ENCODE peak calls at places on chromosomes 7 and 10, in eight cellular contexts. T is CD8-positive, alpha-beta T cell; C is ascending aorta; P is IMR-90; G is neural crest cell; W is epithelial cell of proximal tubule; V is GM10248; I is heart left ventricle. E is an unnamed sample.

GRCh38 chr10:69014171-69014570 is 25.6 kb downstream of the KIFBP start:
- DNase-seq in W (no peak), T (no peak), P (peak), V (no peak), G (no peak), I (no peak), C (no peak), E (no peak)

GRCh38 chr7:69651101-69651590 is 52.9 kb downstream of the AUTS2 start:
- DNase-seq in V (peak), C (no peak), W (no peak), I (no peak), T (no peak), G (no peak), P (no peak), E (no peak)

GRCh38 chr10:133484818-133485217 is 31.1 kb downstream of the SCART1 start:
- DNase-seq in W (no peak), I (no peak), T (no peak), C (no peak), P (no peak), G (no peak), V (no peak), E (no peak)

GRCh38 chr10:52818019-52818418 is 45.4 kb upstream of the MBL2 start:
- DNase-seq in C (no peak), V (peak), I (no peak), T (no peak), G (no peak), P (peak), W (peak), E (no peak)

GRCh38 chr7:128145191-128145590 is 95.9 kb upstream of the LEP start:
- DNase-seq in V (no peak), W (no peak), T (no peak), P (no peak), G (no peak), C (no peak), I (no peak), E (no peak)

GRCh38 chr10:23886355-23886754 is 322.6 kb upstream of the KIAA1217 start:
- DNase-seq in G (peak), C (no peak), W (no peak), I (no peak), V (no peak), T (no peak), P (no peak), E (no peak)

GRCh38 chr7:2522780-2523433 is 3.3 kb downstream of the LFNG start:
- DNase-seq in P (no peak), G (peak), T (no peak), W (peak), C (no peak), V (no peak), I (no peak), E (no peak)

GRCh38 chr7:38839846-38840245 is 69.1 kb downstream of the VPS41 start:
- DNase-seq in P (peak), W (no peak), V (no peak), C (no peak), T (no peak), I (peak), G (no peak), E (no peak)

GRCh38 chr10:62121197-62121550 is 147.5 kb downstream of the RTKN2 start:
- DNase-seq in T (no peak), V (no peak), I (no peak), W (no peak), C (no peak), G (no peak), P (no peak), E (no peak)

GRCh38 chr10:18610517-18610916 is 40.9 kb downstream of the NSUN6 start:
- DNase-seq in C (no peak), P (peak), W (peak), G (no peak), V (no peak), T (no peak), I (no peak), E (no peak)

GRCh38 chr10:68235111-68235510 is 3.2 kb upstream of the ATOH7 start:
- DNase-seq in W (no peak), P (no peak), G (no peak), T (no peak), I (no peak), C (no peak), V (no peak), E (no peak)

GRCh38 chr7:266851-267840 is 22.8 kb upstream of the FOXL3 start:
- DNase-seq in I (peak), P (no peak), V (no peak), G (peak), T (no peak), W (no peak), C (no peak), E (no peak)

GRCh38 chr10:5948999-5949759 is 28.2 kb downstream of the IL15RA start:
- DNase-seq in T (no peak), V (peak), W (no peak), G (peak), I (peak), C (peak), P (peak), E (no peak)

GRCh38 chr7:159061674-159062212 is 82.9 kb downstream of the VIPR2 start:
- DNase-seq in W (no peak), P (no peak), I (no peak), T (no peak), G (no peak), V (no peak), C (no peak), E (no peak)

GRCh38 chr10:79149662-79150443 is 81.1 kb downstream of the ZMIZ1 start:
- DNase-seq in T (peak), G (no peak), I (peak), W (no peak), P (peak), C (peak), V (peak), E (peak)

GRCh38 chr10:43205681-43206390 is 61.0 kb downstream of the RASGEF1A start:
- DNase-seq in T (no peak), I (peak), C (peak), V (no peak), P (no peak), W (no peak), G (no peak), E (peak)

GRCh38 chr7:88455696-88456095 is 149.0 kb upstream of the STEAP4 start:
- DNase-seq in G (no peak), V (no peak), P (no peak), I (no peak), W (peak), T (no peak), C (no peak), E (no peak)

GRCh38 chr7:152733286-152733934 is 26.1 kb upstream of the ACTR3B start:
- DNase-seq in C (no peak), I (no peak), P (no peak), V (no peak), T (no peak), W (no peak), G (no peak), E (no peak)

GRCh38 chr10:69068549-69068948 is 19.4 kb upstream of the SRGN start:
- DNase-seq in W (no peak), P (no peak), C (no peak), T (no peak), V (no peak), G (no peak), I (no peak), E (no peak)

GRCh38 chr10:70442332-70442988 is 979 bp upstream of the NODAL start:
- DNase-seq in G (no peak), V (no peak), I (no peak), P (no peak), W (no peak), C (no peak), T (no peak), E (no peak)

GRCh38 chr7:118104812-118105441 is 79.0 kb upstream of the LSM8 start:
- DNase-seq in V (no peak), P (peak), G (no peak), W (no peak), I (no peak), C (no peak), T (no peak), E (no peak)

GRCh38 chr7:19621740-19622139 is 87.1 kb downstream of the POLR1F start:
- DNase-seq in I (no peak), P (peak), G (no peak), V (no peak), T (no peak), W (no peak), C (no peak), E (no peak)

GRCh38 chr7:143355450-143356385 is 6.8 kb downstream of the FAM131B start:
- DNase-seq in I (no peak), C (no peak), V (no peak), P (no peak), T (no peak), W (no peak), G (no peak), E (no peak)

GRCh38 chr10:123529146-123529760 is 136.9 kb upstream of the GPR26 start:
- DNase-seq in W (no peak), I (no peak), C (no peak), G (no peak), P (no peak), V (no peak), T (no peak), E (no peak)

GRCh38 chr7:22375359-22376048 is 18.6 kb upstream of the RAPGEF5 start:
- DNase-seq in I (no peak), V (no peak), T (no peak), G (no peak), C (no peak), W (no peak), P (peak), E (no peak)

GRCh38 chr7:36469236-36469635 is 79.6 kb downstream of the ANLN start:
- DNase-seq in V (no peak), W (no peak), I (no peak), G (no peak), T (no peak), C (no peak), P (no peak), E (no peak)

GRCh38 chr10:117568226-117568625 is 25.7 kb downstream of the EMX2 start:
- DNase-seq in W (no peak), T (no peak), P (no peak), I (no peak), C (no peak), V (no peak), G (no peak), E (no peak)

GRCh38 chr7:77940647-77941046 is 142.1 kb downstream of the PHTF2 start:
- DNase-seq in T (no peak), P (peak), C (no peak), I (no peak), G (peak), V (peak), W (no peak), E (no peak)

GRCh38 chr7:106284516-106285050 is at the start of gene NAMPT:
- DNase-seq in G (peak), I (peak), C (peak), P (no peak), T (peak), V (peak), W (no peak), E (peak)

GRCh38 chr7:16347461-16348192 is 73.7 kb downstream of the CRPPA start:
- DNase-seq in V (no peak), G (no peak), C (no peak), P (peak), I (no peak), T (no peak), W (no peak), E (no peak)

GRCh38 chr10:5665380-5666323 is 743 bp downstream of the ASB13 start:
- DNase-seq in G (peak), V (no peak), C (no peak), W (no peak), P (no peak), T (no peak), I (peak), E (no peak)

GRCh38 chr7:17989546-17989945 is 38.1 kb downstream of the PRPS1L1 start:
- DNase-seq in I (no peak), W (no peak), G (no peak), P (peak), T (no peak), V (no peak), C (no peak), E (no peak)

GRCh38 chr7:17990761-17991160 is 36.9 kb downstream of the PRPS1L1 start:
- DNase-seq in P (no peak), G (no peak), I (no peak), V (no peak), W (no peak), C (no peak), T (no peak), E (no peak)

GRCh38 chr7:17988136-17988535 is 39.5 kb downstream of the PRPS1L1 start:
- DNase-seq in C (no peak), I (no peak), G (no peak), V (no peak), P (no peak), W (no peak), T (no peak), E (no peak)

GRCh38 chr7:17986826-17987225 is 40.8 kb downstream of the PRPS1L1 start:
- DNase-seq in C (no peak), I (no peak), V (no peak), T (no peak), P (peak), G (no peak), W (peak), E (no peak)

GRCh38 chr7:17988858-17989257 is 38.8 kb downstream of the PRPS1L1 start:
- DNase-seq in W (no peak), I (no peak), C (no peak), G (no peak), P (no peak), V (no peak), T (no peak), E (no peak)
- TF ChIP-seq CTCF in W (no peak), I (no peak), C (no peak), G (no peak), P (no peak), V (no peak), T (no peak), E (no peak)

GRCh38 chr10:99523251-99523773 is 9.4 kb upstream of the NKX2-3 start:
- DNase-seq in G (no peak), C (no peak), P (no peak), V (no peak), T (no peak), W (no peak), I (no peak), E (no peak)

GRCh38 chr10:99524050-99524666 is 8.6 kb upstream of the NKX2-3 start:
- DNase-seq in T (no peak), G (no peak), P (no peak), W (no peak), V (no peak), I (no peak), C (no peak), E (no peak)

GRCh38 chr10:99521474-99522077 is 11.2 kb upstream of the NKX2-3 start:
- DNase-seq in V (no peak), G (no peak), I (no peak), T (no peak), P (no peak), C (no peak), W (no peak), E (no peak)

GRCh38 chr10:99522078-99522479 is 10.7 kb upstream of the NKX2-3 start:
- DNase-seq in G (no peak), T (no peak), V (no peak), I (no peak), W (no peak), C (no peak), P (no peak), E (no peak)

GRCh38 chr10:99522511-99523250 is 10.1 kb upstream of the NKX2-3 start:
- DNase-seq in W (no peak), P (no peak), T (no peak), C (peak), I (no peak), V (no peak), G (no peak), E (no peak)
- TF ChIP-seq CTCF in W (no peak), P (no peak), T (no peak), C (no peak), I (no peak), V (no peak), G (peak), E (no peak)

DNA sequence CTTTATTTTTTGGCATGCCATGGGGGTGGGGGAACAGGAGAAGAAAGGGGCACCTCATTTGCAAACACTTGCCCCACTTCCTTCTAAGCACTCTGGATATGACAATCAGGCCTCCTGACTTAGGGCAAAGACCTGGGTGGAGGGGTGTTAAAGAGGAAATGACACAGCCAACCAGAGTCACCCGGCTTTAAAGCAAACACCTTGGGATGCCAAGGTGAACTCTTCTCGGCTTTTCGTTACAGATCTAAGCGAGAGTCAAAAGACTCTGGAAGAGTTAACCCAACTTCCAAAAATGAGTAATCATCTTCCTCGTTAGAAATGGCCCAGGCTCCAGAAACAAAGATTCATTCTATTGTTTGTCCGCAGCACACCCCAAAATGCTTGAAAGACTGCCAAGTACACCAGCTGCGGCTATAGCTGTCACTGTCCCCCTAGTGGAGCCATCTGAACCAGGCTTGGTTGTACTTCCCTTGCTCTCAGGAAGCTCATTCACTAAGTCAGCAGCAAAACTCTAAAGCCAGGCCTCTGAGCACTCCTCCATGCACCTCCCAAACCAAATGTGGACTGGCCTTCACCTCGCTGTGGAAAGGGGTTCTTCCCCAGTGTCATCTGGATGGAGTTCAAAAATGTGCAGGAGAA is 24.8 kb downstream of the FAM53B start:
- DNase-seq in G (no peak), W (no peak), I (peak), T (peak), C (peak), V (peak), P (peak), E (no peak)
- TF ChIP-seq CTCF in G (peak), W (peak), I (peak), T (peak), C (no peak), V (peak), P (peak), E (no peak)

DNA sequence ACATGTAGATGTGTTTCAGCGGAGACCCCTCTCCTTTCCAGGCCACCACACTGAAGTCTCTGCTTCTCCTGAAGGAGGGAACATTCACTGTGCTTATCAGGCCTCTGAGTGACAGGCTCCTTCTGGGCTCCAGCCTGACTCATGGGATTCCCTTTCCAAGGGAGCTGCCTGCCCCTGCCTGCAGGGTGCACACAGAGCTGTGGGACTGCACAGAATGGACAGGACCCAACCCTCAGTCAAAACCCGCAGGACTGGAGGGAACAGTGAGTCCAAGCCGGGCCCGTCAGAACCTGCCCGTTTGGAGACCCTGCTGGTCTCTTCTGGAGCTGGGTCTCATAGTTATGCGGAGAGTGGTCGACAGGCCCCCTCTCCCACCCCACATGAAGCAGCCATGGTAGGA is 32.6 kb downstream of the PLAC9 start:
- DNase-seq in V (no peak), T (no peak), C (no peak), P (peak), G (no peak), I (no peak), W (no peak), E (no peak)
- TF ChIP-seq CTCF in V (no peak), T (no peak), C (peak), P (peak), G (no peak), I (peak), W (peak), E (no peak)

GRCh38 chr10:112839928-112840654 is 110.0 kb upstream of the TCF7L2 start:
- DNase-seq in G (no peak), T (no peak), C (no peak), W (no peak), P (no peak), I (no peak), V (no peak), E (no peak)
- TF ChIP-seq CTCF in G (no peak), T (no peak), C (no peak), W (no peak), P (no peak), I (no peak), V (no peak), E (no peak)

GRCh38 chr10:118596426-118597124 is 1.1 kb upstream of the PRLHR start:
- DNase-seq in G (no peak), T (no peak), W (no peak), P (no peak), V (no peak), I (no peak), C (no peak), E (no peak)

GRCh38 chr10:118595064-118595420 is 406 bp downstream of the PRLHR start:
- DNase-seq in G (no peak), C (no peak), V (no peak), P (no peak), T (no peak), W (no peak), I (no peak), E (no peak)

GRCh38 chr10:118592675-118593330 is 2.6 kb downstream of the PRLHR start:
- DNase-seq in C (no peak), G (no peak), W (no peak), I (no peak), T (no peak), V (no peak), P (no peak), E (no peak)

GRCh38 chr10:118595598-118596425 is at the start of gene PRLHR:
- DNase-seq in P (peak), G (peak), T (peak), I (no peak), W (no peak), C (no peak), V (no peak), E (no peak)

GRCh38 chr10:118594392-118595063 is 920 bp downstream of the PRLHR start:
- DNase-seq in C (no peak), I (peak), P (peak), W (no peak), G (peak), V (peak), T (peak), E (no peak)
- TF ChIP-seq CTCF in C (peak), I (no peak), P (peak), W (peak), G (peak), V (peak), T (peak), E (no peak)

DNA sequence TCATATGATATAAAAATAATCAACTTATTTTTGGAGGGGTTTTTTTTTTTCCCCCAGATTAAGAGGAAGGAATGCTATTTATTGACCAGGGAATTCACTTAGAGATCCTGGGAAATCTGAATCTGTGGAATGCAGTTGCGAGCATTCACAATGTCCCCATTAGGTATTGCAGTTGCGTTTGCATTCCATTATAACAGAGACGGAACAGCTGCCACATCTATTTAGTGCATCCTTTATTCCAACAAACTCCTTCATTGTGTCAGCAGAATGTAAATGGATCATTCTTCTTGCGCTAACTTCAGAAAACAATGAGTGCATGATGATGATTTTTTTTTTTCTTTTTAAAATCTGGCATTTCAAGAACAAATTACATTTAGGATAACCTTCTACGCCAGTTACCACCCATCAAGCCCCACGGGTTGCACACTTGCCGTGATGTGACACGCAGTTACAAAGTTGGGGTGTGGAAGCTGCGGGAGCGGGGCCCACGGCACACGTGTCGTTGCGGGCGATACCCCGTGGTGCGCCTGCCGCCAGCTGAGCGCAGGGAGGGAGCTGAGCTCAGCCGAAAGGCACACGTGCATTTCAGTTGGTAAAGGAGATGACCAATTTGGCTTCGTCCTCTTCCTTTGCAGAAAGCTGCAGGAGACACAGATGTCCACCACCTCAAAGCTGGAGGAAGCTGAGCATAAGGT is 175.5 kb upstream of the SH2B2 start:
- DNase-seq in I (no peak), W (no peak), P (no peak), V (no peak), C (peak), T (no peak), G (no peak), E (no peak)
- TF ChIP-seq CTCF in I (no peak), W (no peak), P (no peak), V (no peak), C (no peak), T (no peak), G (no peak), E (no peak)

E was measured in omental fat pad.